ENCODE peak calls at places on chromosome 22, in ten cellular contexts. One of them, this sample, is unnamed.

GRCh38 chr22:49703391-49703926 is 124.2 kb downstream of the BRD1 start:
- DNase-seq in GM12878: no peak
- DNase-seq in IMR-90: no peak
- DNase-seq in uterus: no peak
- DNase-seq in stomach: no peak
- DNase-seq in lower leg skin: peak; percentile 50
- DNase-seq in A549: no peak
- DNase-seq in testis: no peak
- DNase-seq in GM12891: no peak
- DNase-seq in GM12892: no peak
- DNase-seq in this sample: no peak

GRCh38 chr22:21569459-21570161 is 2.1 kb downstream of the UBE2L3 start:
- DNase-seq in uterus: no peak
- DNase-seq in GM12892: no peak
- DNase-seq in stomach: no peak
- DNase-seq in testis: no peak
- DNase-seq in A549: no peak
- DNase-seq in IMR-90: no peak
- DNase-seq in GM12891: no peak
- DNase-seq in lower leg skin: no peak
- DNase-seq in GM12878: no peak
- DNase-seq in this sample: no peak

GRCh38 chr22:35021166-35021565 is 44.8 kb upstream of the ISX start:
- DNase-seq in lower leg skin: peak; percentile 62
- DNase-seq in IMR-90: no peak
- DNase-seq in GM12891: no peak
- DNase-seq in A549: no peak
- DNase-seq in uterus: no peak
- DNase-seq in stomach: no peak
- DNase-seq in GM12878: no peak
- DNase-seq in GM12892: no peak
- DNase-seq in testis: no peak
- DNase-seq in this sample: no peak

GRCh38 chr22:23068832-23069385 is 1.4 kb upstream of the GNAZ start:
- DNase-seq in GM12891: no peak
- DNase-seq in GM12892: no peak
- DNase-seq in stomach: no peak
- DNase-seq in uterus: no peak
- DNase-seq in IMR-90: no peak
- DNase-seq in GM12878: no peak
- DNase-seq in testis: no peak
- DNase-seq in lower leg skin: peak; percentile 36
- DNase-seq in A549: no peak
- DNase-seq in this sample: no peak

GRCh38 chr22:42399315-42400271 is 32.6 kb downstream of the NFAM1 start:
- DNase-seq in GM12892: no peak
- DNase-seq in testis: peak; percentile 43
- DNase-seq in GM12891: no peak
- DNase-seq in stomach: peak; percentile 30
- DNase-seq in uterus: no peak
- DNase-seq in A549: no peak
- DNase-seq in lower leg skin: no peak
- DNase-seq in IMR-90: no peak
- DNase-seq in GM12878: no peak
- DNase-seq in this sample: no peak

GRCh38 chr22:41650229-41650628 is 29.1 kb downstream of the XRCC6 start:
- DNase-seq in IMR-90: no peak
- DNase-seq in stomach: no peak
- DNase-seq in lower leg skin: no peak
- DNase-seq in GM12891: no peak
- DNase-seq in testis: no peak
- DNase-seq in GM12892: no peak
- DNase-seq in GM12878: no peak
- DNase-seq in uterus: no peak
- DNase-seq in A549: no peak
- DNase-seq in this sample: no peak

GRCh38 chr22:46803031-46803880 is 40.8 kb downstream of the TBC1D22A start:
- DNase-seq in testis: peak; percentile 54
- DNase-seq in uterus: no peak
- DNase-seq in A549: peak; percentile 53
- DNase-seq in GM12878: no peak
- DNase-seq in GM12891: peak; percentile 82
- DNase-seq in lower leg skin: peak; percentile 86
- DNase-seq in IMR-90: no peak
- DNase-seq in GM12892: peak; percentile 83
- DNase-seq in stomach: peak; percentile 72
- DNase-seq in this sample: peak; percentile 94

GRCh38 chr22:23984430-23984829 is 4.5 kb downstream of the GSTT2 start:
- DNase-seq in GM12891: no peak
- DNase-seq in lower leg skin: no peak
- DNase-seq in IMR-90: peak; percentile 38
- DNase-seq in A549: no peak
- DNase-seq in GM12892: no peak
- DNase-seq in testis: no peak
- DNase-seq in GM12878: no peak
- DNase-seq in stomach: no peak
- DNase-seq in uterus: no peak
- DNase-seq in this sample: no peak

GRCh38 chr22:47340851-47341436 is 578.5 kb downstream of the TBC1D22A start:
- DNase-seq in stomach: no peak
- DNase-seq in uterus: no peak
- DNase-seq in GM12891: no peak
- DNase-seq in IMR-90: no peak
- DNase-seq in lower leg skin: peak; percentile 42
- DNase-seq in testis: no peak
- DNase-seq in GM12892: no peak
- DNase-seq in GM12878: no peak
- DNase-seq in A549: peak; percentile 6
- DNase-seq in this sample: no peak

GRCh38 chr22:25759825-25760231 is 17.8 kb downstream of the MYO18B start:
- DNase-seq in A549: peak; percentile 39
- DNase-seq in GM12892: no peak
- DNase-seq in testis: no peak
- DNase-seq in GM12891: no peak
- DNase-seq in IMR-90: peak; percentile 90
- DNase-seq in stomach: no peak
- DNase-seq in uterus: no peak
- DNase-seq in GM12878: no peak
- DNase-seq in lower leg skin: no peak
- DNase-seq in this sample: no peak

GRCh38 chr22:47031628-47031915 is 269.1 kb downstream of the TBC1D22A start:
- DNase-seq in A549: no peak
- DNase-seq in IMR-90: no peak
- DNase-seq in GM12892: no peak
- DNase-seq in lower leg skin: no peak
- DNase-seq in GM12878: no peak
- DNase-seq in uterus: no peak
- DNase-seq in testis: no peak
- DNase-seq in stomach: no peak
- DNase-seq in GM12891: no peak
- DNase-seq in this sample: no peak

GRCh38 chr22:46159212-46159611 is 8.9 kb downstream of the PPARA start:
- DNase-seq in GM12878: no peak
- DNase-seq in GM12892: no peak
- DNase-seq in lower leg skin: no peak
- DNase-seq in uterus: no peak
- DNase-seq in testis: no peak
- DNase-seq in IMR-90: no peak
- DNase-seq in A549: no peak
- DNase-seq in GM12891: no peak
- DNase-seq in stomach: no peak
- DNase-seq in this sample: no peak

DNA sequence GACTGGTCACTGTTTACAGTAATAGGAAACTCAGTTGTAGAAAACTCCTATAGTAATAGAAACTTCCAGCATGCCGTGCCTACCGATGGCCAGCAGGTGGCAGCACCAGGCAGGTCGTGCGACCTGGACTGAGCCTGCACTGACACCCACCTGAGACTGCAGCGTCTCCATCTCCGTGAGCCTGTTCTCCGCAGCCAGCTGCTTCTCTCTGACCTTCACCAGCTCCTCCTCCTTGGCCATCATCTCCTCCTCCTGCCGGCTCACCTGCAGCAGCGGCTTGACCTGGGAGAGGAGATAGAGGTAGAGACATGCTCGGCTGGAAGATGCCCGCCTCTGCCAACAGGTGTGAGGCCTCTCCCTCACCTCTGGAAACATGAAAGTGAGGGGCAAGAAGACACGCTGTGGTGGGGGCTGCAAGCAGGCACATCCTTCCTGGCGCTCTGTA is 48.5 kb downstream of the APOL1 start:
- DNase-seq in IMR-90: peak; percentile 73
- DNase-seq in A549: peak; percentile 28
- DNase-seq in testis: peak; percentile 81
- DNase-seq in uterus: peak; percentile 80
- DNase-seq in GM12878: no peak
- DNase-seq in lower leg skin: peak; percentile 94
- DNase-seq in GM12892: peak; percentile 76
- DNase-seq in stomach: peak; percentile 83
- DNase-seq in GM12891: peak; percentile 78
- DNase-seq in this sample: peak; percentile 71
- TF ChIP-seq POLR2A in IMR-90: peak; percentile 46
- TF ChIP-seq POLR2A in A549: no peak
- TF ChIP-seq POLR2A in testis: no peak
- TF ChIP-seq POLR2A in uterus: no peak
- TF ChIP-seq POLR2A in GM12878: peak; percentile 69
- TF ChIP-seq POLR2A in lower leg skin: no peak
- TF ChIP-seq POLR2A in GM12892: no peak
- TF ChIP-seq POLR2A in stomach: no peak
- TF ChIP-seq POLR2A in GM12891: no peak
- TF ChIP-seq POLR2A in this sample: no peak

DNA sequence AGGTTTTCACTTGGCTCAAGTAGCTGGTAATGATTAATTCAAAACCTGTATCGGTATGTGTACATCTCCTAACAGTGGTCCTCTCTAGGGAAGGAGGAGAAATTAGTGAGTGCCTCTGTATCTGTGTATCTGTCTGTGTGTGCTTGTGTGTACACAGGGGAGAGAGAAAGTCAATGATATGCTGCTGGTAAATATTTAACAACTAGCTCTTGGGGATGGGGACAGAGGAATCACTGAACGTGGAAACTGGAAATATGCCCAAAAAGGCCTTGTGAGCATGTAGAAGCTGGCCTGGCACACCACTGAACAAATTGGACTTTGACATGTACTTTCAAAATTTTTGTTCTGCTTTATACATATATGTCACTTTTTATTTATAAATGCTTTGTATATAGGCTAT is 214.0 kb upstream of the SYN3 start:
- DNase-seq in stomach: no peak
- DNase-seq in IMR-90: no peak
- DNase-seq in A549: no peak
- DNase-seq in GM12891: no peak
- DNase-seq in GM12892: no peak
- DNase-seq in uterus: no peak
- DNase-seq in GM12878: no peak
- DNase-seq in lower leg skin: no peak
- DNase-seq in testis: no peak
- DNase-seq in this sample: no peak
- TF ChIP-seq POLR2A in stomach: no peak
- TF ChIP-seq POLR2A in IMR-90: no peak
- TF ChIP-seq POLR2A in A549: no peak
- TF ChIP-seq POLR2A in GM12891: no peak
- TF ChIP-seq POLR2A in GM12892: no peak
- TF ChIP-seq POLR2A in uterus: no peak
- TF ChIP-seq POLR2A in GM12878: no peak
- TF ChIP-seq POLR2A in lower leg skin: no peak
- TF ChIP-seq POLR2A in testis: no peak
- TF ChIP-seq POLR2A in this sample: no peak

GRCh38 chr22:36367066-36367465 is 20.7 kb downstream of the MYH9 start:
- DNase-seq in GM12891: no peak
- DNase-seq in testis: no peak
- DNase-seq in GM12878: no peak
- DNase-seq in lower leg skin: no peak
- DNase-seq in stomach: no peak
- DNase-seq in IMR-90: no peak
- DNase-seq in GM12892: no peak
- DNase-seq in A549: no peak
- DNase-seq in uterus: no peak
- DNase-seq in this sample: no peak
- TF ChIP-seq POLR2A in GM12891: no peak
- TF ChIP-seq POLR2A in testis: no peak
- TF ChIP-seq POLR2A in GM12878: peak; percentile 2
- TF ChIP-seq POLR2A in lower leg skin: no peak
- TF ChIP-seq POLR2A in stomach: no peak
- TF ChIP-seq POLR2A in IMR-90: no peak
- TF ChIP-seq POLR2A in GM12892: no peak
- TF ChIP-seq POLR2A in A549: no peak
- TF ChIP-seq POLR2A in uterus: peak; percentile 13
- TF ChIP-seq POLR2A in this sample: no peak

GRCh38 chr22:31102441-31103081 is 4.8 kb downstream of the SELENOM start:
- DNase-seq in GM12891: no peak
- DNase-seq in stomach: peak; percentile 69
- DNase-seq in GM12892: no peak
- DNase-seq in GM12878: no peak
- DNase-seq in IMR-90: peak; percentile 98
- DNase-seq in uterus: peak; percentile 91
- DNase-seq in testis: no peak
- DNase-seq in A549: no peak
- DNase-seq in lower leg skin: peak; percentile 96
- DNase-seq in this sample: peak; percentile 23

GRCh38 chr22:31103899-31104694 is 3.3 kb downstream of the SELENOM start:
- DNase-seq in stomach: no peak
- DNase-seq in A549: no peak
- DNase-seq in GM12892: no peak
- DNase-seq in GM12878: no peak
- DNase-seq in lower leg skin: no peak
- DNase-seq in GM12891: no peak
- DNase-seq in uterus: peak; percentile 75
- DNase-seq in IMR-90: no peak
- DNase-seq in testis: peak; percentile 56
- DNase-seq in this sample: no peak

GRCh38 chr22:31100762-31101525 is 6.4 kb downstream of the SELENOM start:
- DNase-seq in GM12878: no peak
- DNase-seq in stomach: no peak
- DNase-seq in GM12892: no peak
- DNase-seq in IMR-90: no peak
- DNase-seq in uterus: no peak
- DNase-seq in lower leg skin: no peak
- DNase-seq in A549: no peak
- DNase-seq in GM12891: no peak
- DNase-seq in testis: no peak
- DNase-seq in this sample: no peak

GRCh38 chr22:31104869-31105268 is 2.5 kb downstream of the SELENOM start:
- DNase-seq in IMR-90: no peak
- DNase-seq in A549: no peak
- DNase-seq in testis: peak; percentile 67
- DNase-seq in stomach: no peak
- DNase-seq in lower leg skin: peak; percentile 86
- DNase-seq in uterus: peak; percentile 65
- DNase-seq in GM12892: no peak
- DNase-seq in GM12878: no peak
- DNase-seq in GM12891: no peak
- DNase-seq in this sample: peak; percentile 64

DNA sequence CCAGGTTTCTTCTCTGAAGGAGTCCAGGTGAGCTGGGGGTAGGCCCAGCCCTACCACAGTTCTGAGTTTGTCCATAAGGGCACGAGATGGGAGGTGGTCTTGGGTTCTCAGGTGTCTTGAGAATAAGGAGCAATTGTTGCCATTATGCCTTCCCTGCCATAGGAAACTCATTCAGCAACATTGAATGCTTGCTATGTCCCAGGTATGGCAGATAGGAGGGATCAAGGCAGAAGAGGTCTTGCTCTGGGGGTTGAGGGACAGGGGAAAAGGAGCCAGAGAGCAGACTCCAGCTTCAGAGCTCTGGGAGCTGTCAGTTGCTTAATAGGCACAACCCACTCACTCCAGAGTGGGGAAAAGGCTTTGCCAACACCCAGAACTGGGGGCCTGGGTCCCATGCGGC is 4.3 kb downstream of the SELENOM start:
- DNase-seq in A549: no peak
- DNase-seq in GM12892: no peak
- DNase-seq in GM12878: no peak
- DNase-seq in GM12891: no peak
- DNase-seq in lower leg skin: no peak
- DNase-seq in stomach: no peak
- DNase-seq in uterus: no peak
- DNase-seq in IMR-90: no peak
- DNase-seq in testis: no peak
- DNase-seq in this sample: no peak
- TF ChIP-seq POLR2A in A549: no peak
- TF ChIP-seq POLR2A in GM12892: no peak
- TF ChIP-seq POLR2A in GM12878: no peak
- TF ChIP-seq POLR2A in GM12891: no peak
- TF ChIP-seq POLR2A in lower leg skin: no peak
- TF ChIP-seq POLR2A in stomach: no peak
- TF ChIP-seq POLR2A in uterus: no peak
- TF ChIP-seq POLR2A in IMR-90: no peak
- TF ChIP-seq POLR2A in testis: no peak
- TF ChIP-seq POLR2A in this sample: no peak

This sample was measured in erythroblast.